ENCODE peak calls at places on chromosomes 5 and 9, in eight cellular contexts. H, G, T, Q, K, O, I and C are unnamed samples.
A peak's percentile ranks its signal among the peaks of the same experiment; 100 is the strongest.

GRCh38 chr5:31825775-31826068 is 186.8 kb downstream of the PDZD2 start:
- ATAC-seq in I (no peak), T (no peak), K (no peak), Q (no peak), H (no peak), G (no peak), O (no peak), C (no peak)

GRCh38 chr9:13279284-13280162 is at the start of gene MPDZ:
- ATAC-seq in H (peak; percentile 92), O (peak; percentile 83), T (peak; percentile 79), K (peak; percentile 73), Q (peak; percentile 48), I (no peak), G (peak; percentile 86), C (peak; percentile 90)

GRCh38 chr5:149257875-149258705 is 13.6 kb upstream of the AFAP1L1 start:
- ATAC-seq in O (no peak), G (no peak), T (no peak), K (no peak), H (no peak), Q (no peak), I (no peak), C (no peak)

GRCh38 chr9:116149844-116150243 is 3.7 kb upstream of the PAPPA start:
- ATAC-seq in H (peak; percentile 21), K (no peak), T (no peak), G (peak; percentile 48), I (no peak), O (no peak), Q (peak; percentile 56), C (no peak)

GRCh38 chr9:120569556-120569955 is 10.4 kb downstream of the CDK5RAP2 start:
- ATAC-seq in T (no peak), G (no peak), I (no peak), Q (no peak), K (no peak), O (no peak), H (no peak), C (no peak)

GRCh38 chr9:123359546-123359945 is 3.5 kb downstream of the CRB2 start:
- ATAC-seq in Q (no peak), I (no peak), O (no peak), T (no peak), H (no peak), K (no peak), G (no peak), C (no peak)

GRCh38 chr9:34717996-34718614 is 8.2 kb upstream of the CCL21 start:
- ATAC-seq in I (no peak), G (peak; percentile 22), K (no peak), O (no peak), T (peak; percentile 24), H (peak; percentile 29), Q (no peak), C (no peak)

GRCh38 chr5:173760461-173761181 is 127.5 kb upstream of the CPEB4 start:
- ATAC-seq in H (no peak), K (no peak), O (no peak), G (no peak), Q (no peak), I (no peak), T (no peak), C (no peak)

GRCh38 chr9:130112244-130113151 is 58.8 kb downstream of the GPR107 start:
- ATAC-seq in I (no peak), K (no peak), O (no peak), T (peak; percentile 65), H (peak; percentile 23), G (no peak), Q (no peak), C (no peak)

GRCh38 chr9:133855802-133856592 is 117.8 kb upstream of the SARDH start:
- ATAC-seq in I (no peak), Q (no peak), H (peak; percentile 42), O (no peak), T (peak; percentile 47), K (peak; percentile 58), G (no peak), C (peak; percentile 54)

GRCh38 chr9:98995059-98995665 is 51.5 kb downstream of the COL15A1 start:
- ATAC-seq in G (peak; percentile 27), T (peak; percentile 51), O (no peak), Q (no peak), H (peak; percentile 43), K (no peak), I (no peak), C (peak; percentile 24)

GRCh38 chr9:114314256-114314867 is 8.5 kb upstream of the ORM1 start:
- ATAC-seq in G (no peak), Q (no peak), O (no peak), I (no peak), T (no peak), H (no peak), K (no peak), C (no peak)

GRCh38 chr5:75831561-75831960 is 114.3 kb upstream of the POC5 start:
- ATAC-seq in I (no peak), H (no peak), Q (no peak), K (no peak), O (no peak), T (no peak), G (no peak), C (no peak)

GRCh38 chr9:137669261-137669672 is 50.5 kb downstream of the EHMT1 start:
- ATAC-seq in K (peak; percentile 26), I (no peak), O (no peak), T (peak; percentile 8), Q (peak; percentile 57), G (peak; percentile 71), H (no peak), C (no peak)

GRCh38 chr5:159518361-159518760 is 188.1 kb upstream of the IL12B start:
- ATAC-seq in I (no peak), T (no peak), Q (no peak), H (no peak), O (peak; percentile 75), G (peak; percentile 35), K (peak; percentile 21), C (no peak)

GRCh38 chr9:121393318-121393717 is 23.3 kb upstream of the STOM start:
- ATAC-seq in K (no peak), O (no peak), G (no peak), T (no peak), Q (peak; percentile 80), I (no peak), H (no peak), C (no peak)

GRCh38 chr5:22057012-22057411 is 796.1 kb downstream of the CDH12 start:
- ATAC-seq in T (no peak), I (no peak), G (no peak), H (no peak), O (no peak), Q (no peak), K (no peak), C (no peak)

GRCh38 chr5:147310059-147310704 is 75.4 kb downstream of the STK32A start:
- ATAC-seq in K (peak; percentile 53), H (peak; percentile 48), O (peak; percentile 93), T (no peak), Q (peak; percentile 99), I (no peak), G (peak; percentile 92), C (peak; percentile 82)

GRCh38 chr5:106875591-106876297 is 795.0 kb downstream of the EFNA5 start:
- ATAC-seq in H (peak; percentile 28), I (no peak), T (no peak), G (peak; percentile 41), Q (peak; percentile 28), O (peak; percentile 66), K (no peak), C (peak; percentile 5)

GRCh38 chr9:130220351-130220750 is 45.2 kb upstream of the HMCN2 start:
- ATAC-seq in O (no peak), K (peak; percentile 80), T (peak; percentile 53), I (no peak), H (peak; percentile 50), G (no peak), Q (no peak), C (peak; percentile 57)

GRCh38 chr9:129726322-129727160 is 26.3 kb downstream of the PTGES start:
- ATAC-seq in I (peak; percentile 96), G (peak; percentile 93), T (peak; percentile 93), O (peak; percentile 98), H (peak; percentile 92), Q (peak; percentile 82), K (peak; percentile 90), C (peak; percentile 91)

GRCh38 chr9:97907051-97907450 is 15.2 kb downstream of the TRMO start:
- ATAC-seq in H (no peak), G (peak; percentile 47), O (no peak), K (peak; percentile 31), I (peak; percentile 4), T (peak; percentile 19), Q (no peak), C (no peak)